ENCODE peak calls at places on chromosomes 11 and 22, in six cellular contexts. W is H9, S is IMR-90, E is mesenchymal stem cell, Z is H1, A is trophoblast cell. N is an unnamed sample.

GRCh38 chr11:126465573-126466287 is 110.2 kb downstream of the ST3GAL4 start:
- DNase-seq in Z (no peak), W (no peak), S (no peak), E (no peak), A (no peak), N (no peak)

GRCh38 chr22:19709063-19709769 is 5.1 kb upstream of the SEPTIN5 start:
- DNase-seq in E (no peak), S (no peak), W (peak), Z (no peak), A (peak), N (no peak)

GRCh38 chr11:60771879-60772525 is 13.1 kb upstream of the MS4A10 start:
- DNase-seq in E (no peak), Z (no peak), W (no peak), A (no peak), S (peak), N (no peak)

GRCh38 chr11:24664399-24664798 is 167.5 kb downstream of the LUZP2 start:
- DNase-seq in E (no peak), A (no peak), W (no peak), S (no peak), Z (no peak), N (no peak)

GRCh38 chr22:38240734-38241252 is 32.0 kb downstream of the TMEM184B start:
- DNase-seq in Z (peak), S (peak), A (peak), E (peak), W (peak), N (peak)

GRCh38 chr22:25853078-25853477 is 111.1 kb downstream of the MYO18B start:
- DNase-seq in E (no peak), Z (no peak), A (no peak), S (no peak), W (no peak), N (no peak)

GRCh38 chr22:17130199-17130598 is 9.0 kb upstream of the TMEM121B start:
- DNase-seq in E (no peak), A (no peak), S (peak), Z (no peak), W (no peak), N (no peak)

GRCh38 chr11:126519653-126520573 is 164.4 kb downstream of the ST3GAL4 start:
- DNase-seq in Z (no peak), S (no peak), E (no peak), W (no peak), A (no peak), N (no peak)

GRCh38 chr22:28105396-28105795 is 186.3 kb upstream of the PITPNB start:
- DNase-seq in S (no peak), E (peak), Z (no peak), A (peak), W (no peak), N (no peak)

GRCh38 chr11:31690041-31690440 is 121.1 kb downstream of the PAX6 start:
- DNase-seq in Z (no peak), W (no peak), A (no peak), E (no peak), S (peak), N (no peak)

GRCh38 chr22:42533638-42533977 is 14.0 kb upstream of the RRP7A start:
- DNase-seq in Z (no peak), A (no peak), W (no peak), E (no peak), S (no peak), N (no peak)

GRCh38 chr11:7332451-7332850 is 80.7 kb downstream of the SYT9 start:
- DNase-seq in A (no peak), Z (no peak), E (no peak), W (no peak), S (no peak), N (no peak)

GRCh38 chr11:6196396-6196795 is 2.6 kb upstream of the OR52W1 start:
- DNase-seq in A (no peak), Z (no peak), W (no peak), E (no peak), S (no peak), N (no peak)

GRCh38 chr11:121337740-121338272 is 45.2 kb downstream of the SC5D start:
- DNase-seq in Z (no peak), E (no peak), A (no peak), S (no peak), W (no peak), N (no peak)

GRCh38 chr22:24435861-24436351 is 8.5 kb downstream of the ADORA2A start:
- DNase-seq in W (no peak), A (peak), E (no peak), S (peak), Z (no peak), N (no peak)

GRCh38 chr22:22982616-22983015 is 87.7 kb upstream of the GNAZ start:
- DNase-seq in E (no peak), A (no peak), W (no peak), S (no peak), Z (no peak), N (no peak)

GRCh38 chr22:44399196-44399837 is 86.6 kb upstream of the SHISAL1 start:
- DNase-seq in S (no peak), W (peak), A (no peak), Z (no peak), E (no peak), N (no peak)

GRCh38 chr22:30208631-30209603 is 37.6 kb downstream of the LIF start:
- DNase-seq in E (peak), S (peak), W (no peak), A (peak), Z (no peak), N (no peak)

GRCh38 chr22:42091446-42091764 is 833 bp upstream of the NDUFA6 start:
- DNase-seq in S (no peak), W (no peak), E (no peak), A (no peak), Z (no peak), N (no peak)

GRCh38 chr11:100647861-100648260 is 39.2 kb upstream of the ARHGAP42 start:
- DNase-seq in W (no peak), E (no peak), A (no peak), Z (no peak), S (no peak), N (no peak)

GRCh38 chr11:88538088-88538487 is 200.6 kb upstream of the CTSC start:
- DNase-seq in S (peak), W (no peak), E (peak), Z (no peak), A (no peak), N (no peak)

GRCh38 chr11:102666331-102666957 is 39.1 kb downstream of the MMP27 start:
- DNase-seq in W (no peak), A (no peak), Z (no peak), E (peak), S (peak), N (peak)

GRCh38 chr11:57368106-57368826 is 12.7 kb downstream of the PRG3 start:
- DNase-seq in W (no peak), E (no peak), S (no peak), A (no peak), Z (no peak), N (no peak)

GRCh38 chr11:75394086-75394840 is 5.1 kb upstream of the RPS3 start:
- DNase-seq in S (no peak), E (no peak), W (no peak), A (no peak), Z (no peak), N (no peak)

GRCh38 chr22:34068011-34068410 is 147.7 kb upstream of the LARGE1 start:
- DNase-seq in Z (no peak), E (no peak), S (no peak), W (no peak), A (no peak), N (no peak)

GRCh38 chr22:46803031-46803880 is 40.8 kb downstream of the TBC1D22A start:
- DNase-seq in A (peak), W (peak), Z (peak), E (peak), S (no peak), N (peak)

GRCh38 chr11:83125577-83125976 is 31.4 kb upstream of the PCF11 start:
- DNase-seq in Z (no peak), A (no peak), W (no peak), S (no peak), E (no peak), N (no peak)

GRCh38 chr11:42536961-42537360 is 774.8 kb upstream of the API5 start:
- DNase-seq in W (no peak), E (no peak), A (no peak), S (no peak), Z (no peak), N (no peak)

GRCh38 chr11:100738701-100739100 is 51.6 kb downstream of the ARHGAP42 start:
- DNase-seq in A (no peak), W (no peak), E (no peak), Z (no peak), S (no peak), N (no peak)

GRCh38 chr11:10314199-10315072 is 9.6 kb downstream of the ADM start:
- DNase-seq in S (peak), E (peak), W (peak), A (peak), Z (no peak), N (no peak)

GRCh38 chr11:59247535-59248227 is 35.0 kb upstream of the MPEG1 start:
- DNase-seq in S (peak), A (no peak), Z (no peak), W (no peak), E (no peak), N (no peak)

GRCh38 chr11:58028687-58029411 is 1.9 kb upstream of the OR6Q1 start:
- DNase-seq in Z (no peak), A (peak), W (no peak), E (peak), S (peak), N (no peak)

GRCh38 chr11:71078482-71078881 is 173.9 kb downstream of the SHANK2 start:
- DNase-seq in W (no peak), S (no peak), Z (no peak), E (peak), A (no peak), N (no peak)

GRCh38 chr11:91081440-91082088 is 858.7 kb upstream of the CHORDC1 start:
- DNase-seq in S (peak), A (peak), E (peak), W (no peak), Z (no peak), N (no peak)

GRCh38 chr11:131370090-131370751 is at the start of gene NTM:
- DNase-seq in E (no peak), Z (no peak), S (peak), W (no peak), A (no peak), N (peak)

GRCh38 chr11:77474509-77475070 is 696 bp upstream of the PAK1 start:
- DNase-seq in A (peak), Z (no peak), W (no peak), E (no peak), S (no peak), N (no peak)

GRCh38 chr22:50121202-50121740 is 31.5 kb downstream of the MOV10L1 start:
- DNase-seq in W (no peak), Z (no peak), A (no peak), S (no peak), E (no peak), N (no peak)

GRCh38 chr11:1812274-1812673 is 22.5 kb upstream of the SYT8 start:
- DNase-seq in S (no peak), W (no peak), E (no peak), A (no peak), Z (no peak), N (no peak)
- H3K14ac ChIP-seq in S (no peak), W (no peak), E (no peak), A (no peak), Z (no peak), N (no peak)

GRCh38 chr11:1877211-1878133 is 14.2 kb downstream of the PRR33 start:
- DNase-seq in E (peak), S (no peak), W (no peak), Z (no peak), A (no peak), N (no peak)

GRCh38 chr11:1875093-1875785 is 16.5 kb downstream of the PRR33 start:
- DNase-seq in Z (no peak), W (no peak), E (no peak), A (no peak), S (no peak), N (no peak)

GRCh38 chr11:1878134-1879031 is 13.3 kb downstream of the PRR33 start:
- DNase-seq in W (no peak), A (no peak), S (no peak), E (no peak), Z (no peak), N (no peak)

GRCh38 chr11:1874406-1875092 is 17.1 kb downstream of the PRR33 start:
- DNase-seq in W (no peak), E (no peak), Z (no peak), S (no peak), A (no peak), N (no peak)

GRCh38 chr11:1876361-1877063 is 15.2 kb downstream of the PRR33 start:
- DNase-seq in Z (peak), W (peak), A (no peak), E (peak), S (no peak), N (no peak)
- H3K14ac ChIP-seq in Z (no peak), W (peak), A (peak), E (no peak), S (no peak), N (peak)

GRCh38 chr11:17739945-17740338 is 5.4 kb downstream of the KCNC1 start:
- DNase-seq in E (no peak), A (no peak), W (no peak), S (no peak), Z (no peak), N (no peak)
- H3K14ac ChIP-seq in E (no peak), A (no peak), W (no peak), S (no peak), Z (no peak), N (no peak)

GRCh38 chr11:25983280-25983679 is 348.6 kb upstream of the ANO3 start:
- DNase-seq in S (no peak), E (no peak), W (no peak), A (no peak), Z (no peak), N (no peak)
- H3K14ac ChIP-seq in S (no peak), E (no peak), W (no peak), A (no peak), Z (no peak), N (no peak)

GRCh38 chr11:98069861-98070260 is 950.9 kb upstream of the CNTN5 start:
- DNase-seq in S (no peak), E (no peak), A (no peak), W (no peak), Z (no peak), N (no peak)
- H3K14ac ChIP-seq in S (no peak), E (no peak), A (no peak), W (no peak), Z (no peak), N (no peak)

DNA sequence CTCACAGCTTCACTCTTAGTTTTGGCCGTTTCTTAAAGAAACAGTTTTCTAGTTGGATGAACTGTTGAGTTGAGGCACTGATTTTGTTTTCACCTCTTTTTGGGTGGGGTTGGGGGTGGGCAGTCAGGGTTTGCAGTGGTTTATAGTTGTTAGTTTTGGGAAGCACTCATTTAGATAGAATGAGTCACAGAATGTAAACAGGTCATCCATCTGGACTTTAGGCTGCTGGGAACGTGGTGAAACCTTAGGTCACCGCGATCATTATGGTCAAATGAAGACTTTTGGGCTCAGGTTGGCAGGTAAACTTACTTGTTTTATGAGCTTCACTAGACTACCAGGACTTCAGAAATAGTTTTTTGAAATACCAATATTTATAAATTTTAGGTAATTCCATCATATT is 48.4 kb downstream of the CSTPP1 start:
- DNase-seq in Z (no peak), E (peak), A (no peak), S (peak), W (no peak), N (no peak)
- H3K14ac ChIP-seq in Z (no peak), E (no peak), A (no peak), S (no peak), W (no peak), N (no peak)

GRCh38 chr11:72743321-72744221 is 8.6 kb downstream of the ARAP1 start:
- DNase-seq in A (no peak), Z (no peak), S (no peak), W (no peak), E (no peak), N (no peak)
- H3K14ac ChIP-seq in A (no peak), Z (no peak), S (no peak), W (no peak), E (no peak), N (no peak)

GRCh38 chr11:117979481-117980211 is 6.5 kb upstream of the IL10RA start:
- DNase-seq in E (no peak), A (peak), Z (peak), S (no peak), W (no peak), N (no peak)
- H3K14ac ChIP-seq in E (no peak), A (no peak), Z (no peak), S (no peak), W (no peak), N (no peak)

GRCh38 chr11:119380160-119380815 is 1.2 kb downstream of the USP2 start:
- DNase-seq in A (no peak), S (no peak), E (no peak), Z (no peak), W (no peak), N (no peak)

GRCh38 chr11:119381186-119381988 is at the start of gene USP2:
- DNase-seq in S (peak), W (peak), Z (peak), A (peak), E (peak), N (peak)

GRCh38 chr11:119378851-119379465 is 2.5 kb downstream of the USP2 start:
- DNase-seq in Z (peak), S (no peak), A (no peak), E (no peak), W (no peak), N (no peak)

GRCh38 chr11:119382101-119382500 is 611 bp upstream of the USP2 start:
- DNase-seq in E (no peak), A (no peak), Z (no peak), W (no peak), S (no peak), N (no peak)

GRCh38 chr11:119380816-119381185 is 689 bp downstream of the USP2 start:
- DNase-seq in W (no peak), A (no peak), S (no peak), E (no peak), Z (peak), N (no peak)
- H3K14ac ChIP-seq in W (peak), A (no peak), S (peak), E (no peak), Z (no peak), N (peak)

DNA sequence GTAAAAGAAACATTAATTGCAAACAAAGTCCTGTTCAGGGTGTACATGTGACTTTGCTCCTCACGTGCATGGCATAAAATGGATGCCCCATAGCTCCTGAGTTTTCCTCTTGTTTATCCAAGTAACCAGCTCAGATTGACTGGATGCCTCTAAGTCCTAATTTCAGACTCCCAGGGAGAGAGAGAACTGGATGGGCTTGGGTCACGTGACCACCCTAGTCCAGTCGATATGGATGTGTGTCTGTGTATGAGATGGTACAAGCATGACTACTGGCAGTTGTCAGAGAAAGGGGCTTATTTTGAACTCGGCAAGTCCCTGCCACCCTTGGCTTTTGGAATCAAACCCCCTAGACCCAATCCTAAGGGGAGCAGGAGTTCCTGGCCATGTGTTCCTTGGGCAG is 35.4 kb upstream of the PLET1 start:
- DNase-seq in A (no peak), W (no peak), S (no peak), E (no peak), Z (no peak), N (no peak)
- H3K14ac ChIP-seq in A (no peak), W (no peak), S (no peak), E (no peak), Z (no peak), N (no peak)